ENCODE peak calls at places on chromosomes 12 and 14, in four cellular contexts. L is lower leg skin, J is HFFc6, U is AG09309. A is an unnamed sample.
A peak's percentile ranks its signal among the peaks of the same experiment; 100 is the strongest.

GRCh38 chr14:26775765-26776577 is 178.1 kb upstream of the NOVA1 start:
- DNase-seq in U (no peak), L (no peak), J (no peak), A (no peak)

GRCh38 chr14:52399886-52400599 is 85.9 kb downstream of the PTGER2 start:
- DNase-seq in U (no peak), J (no peak), L (no peak), A (no peak)

GRCh38 chr14:75298187-75298985 is 19.8 kb downstream of the FOS start:
- DNase-seq in J (no peak), L (peak; percentile 88), U (no peak), A (peak; percentile 75)

GRCh38 chr14:35991356-35991755 is 165.2 kb downstream of the BRMS1L start:
- DNase-seq in J (no peak), U (no peak), L (no peak), A (no peak)

GRCh38 chr12:94898388-94898787 is 105.1 kb downstream of the NDUFA12 start:
- DNase-seq in J (no peak), L (no peak), U (no peak), A (no peak)

GRCh38 chr12:103725398-103725797 is 115.6 kb downstream of the NT5DC3 start:
- DNase-seq in J (no peak), L (no peak), U (no peak), A (no peak)

GRCh38 chr14:63770187-63770807 is 42.4 kb upstream of the SGPP1 start:
- DNase-seq in U (peak; percentile 50), J (peak; percentile 57), L (no peak), A (no peak)

GRCh38 chr14:74619672-74620131 is 7.7 kb upstream of the LTBP2 start:
- DNase-seq in J (peak; percentile 99), L (peak; percentile 72), U (peak; percentile 94), A (no peak)

GRCh38 chr12:122834921-122835692 is at the start of gene HIP1R:
- DNase-seq in L (peak; percentile 21), U (no peak), J (no peak), A (peak; percentile 41)

GRCh38 chr12:3662516-3662915 is 90.4 kb downstream of the CRACR2A start:
- DNase-seq in U (no peak), L (no peak), J (no peak), A (no peak)

GRCh38 chr14:104383088-104383805 is 196.3 kb upstream of the C14orf180 start:
- DNase-seq in J (no peak), L (no peak), U (no peak), A (peak; percentile 39)

GRCh38 chr14:100975668-100976067 is 72.1 kb upstream of the RTL1 start:
- DNase-seq in J (peak; percentile 41), L (no peak), U (no peak), A (no peak)

GRCh38 chr12:14326699-14327098 is 38.8 kb upstream of the ATF7IP start:
- DNase-seq in L (no peak), J (peak; percentile 71), U (peak; percentile 33), A (no peak)

GRCh38 chr12:66964629-66965028 is 285.8 kb upstream of the GRIP1 start:
- DNase-seq in U (no peak), J (no peak), L (no peak), A (no peak)

GRCh38 chr14:67486890-67487289 is 1.6 kb downstream of the TMEM229B start:
- DNase-seq in J (no peak), U (no peak), L (no peak), A (no peak)

GRCh38 chr14:105093426-105094192 is 28.4 kb upstream of the GPR132 start:
- DNase-seq in J (peak; percentile 67), L (no peak), U (no peak), A (no peak)

GRCh38 chr12:132827763-132828703 is 636 bp downstream of the GOLGA3 start:
- DNase-seq in U (peak; percentile 38), J (peak; percentile 32), L (peak; percentile 40), A (peak; percentile 53)

GRCh38 chr12:93922583-93923006 is 225.8 kb upstream of the PLXNC1 start:
- DNase-seq in J (no peak), L (no peak), U (no peak), A (no peak)

GRCh38 chr14:91291786-91292405 is 47.4 kb upstream of the GPR68 start:
- DNase-seq in J (no peak), L (no peak), U (no peak), A (no peak)

GRCh38 chr12:26134540-26134939 is 9.7 kb upstream of the BHLHE41 start:
- DNase-seq in U (no peak), J (no peak), L (no peak), A (no peak)

GRCh38 chr12:123937707-123938600 is 34.7 kb downstream of the CCDC92 start:
- DNase-seq in U (no peak), L (no peak), J (no peak), A (no peak)

GRCh38 chr12:51318846-51319570 is 5.0 kb downstream of the BIN2 start:
- DNase-seq in U (no peak), J (no peak), L (no peak), A (no peak)

GRCh38 chr14:85308531-85309300 is 221.2 kb upstream of the FLRT2 start:
- DNase-seq in J (no peak), U (no peak), L (no peak), A (no peak)

GRCh38 chr14:87148655-87149054 is 844.3 kb downstream of the GALC start:
- DNase-seq in U (no peak), L (no peak), J (no peak), A (no peak)

GRCh38 chr12:104387190-104387589 is 69.6 kb upstream of the CHST11 start:
- DNase-seq in U (no peak), J (no peak), L (no peak), A (no peak)

GRCh38 chr14:89452281-89452680 is 35.2 kb upstream of the FOXN3 start:
- DNase-seq in L (no peak), U (no peak), J (no peak), A (no peak)

GRCh38 chr14:100770046-100770445 is 43.4 kb downstream of the DLK1 start:
- DNase-seq in L (no peak), U (no peak), J (no peak), A (no peak)

GRCh38 chr12:112216223-112216622 is 90.9 kb downstream of the TRAFD1 start:
- DNase-seq in L (no peak), U (no peak), J (no peak), A (no peak)

GRCh38 chr14:28609228-28609828 is 157.3 kb upstream of the FOXG1 start:
- DNase-seq in J (peak; percentile 13), L (no peak), U (no peak), A (no peak)

GRCh38 chr14:32711103-32711680 is 227.5 kb upstream of the NPAS3 start:
- DNase-seq in J (peak; percentile 46), U (no peak), L (peak; percentile 22), A (no peak)

GRCh38 chr14:100824156-100824555 is 1.8 kb upstream of the MEG3 start:
- DNase-seq in J (no peak), L (no peak), U (no peak), A (no peak)

GRCh38 chr12:109461846-109462766 is 15.0 kb downstream of the KCTD10 start:
- DNase-seq in J (peak; percentile 90), L (peak; percentile 87), U (peak; percentile 97), A (no peak)

GRCh38 chr12:65123435-65124063 is 2.4 kb upstream of the WIF1 start:
- DNase-seq in J (peak; percentile 22), L (no peak), U (no peak), A (no peak)

DNA sequence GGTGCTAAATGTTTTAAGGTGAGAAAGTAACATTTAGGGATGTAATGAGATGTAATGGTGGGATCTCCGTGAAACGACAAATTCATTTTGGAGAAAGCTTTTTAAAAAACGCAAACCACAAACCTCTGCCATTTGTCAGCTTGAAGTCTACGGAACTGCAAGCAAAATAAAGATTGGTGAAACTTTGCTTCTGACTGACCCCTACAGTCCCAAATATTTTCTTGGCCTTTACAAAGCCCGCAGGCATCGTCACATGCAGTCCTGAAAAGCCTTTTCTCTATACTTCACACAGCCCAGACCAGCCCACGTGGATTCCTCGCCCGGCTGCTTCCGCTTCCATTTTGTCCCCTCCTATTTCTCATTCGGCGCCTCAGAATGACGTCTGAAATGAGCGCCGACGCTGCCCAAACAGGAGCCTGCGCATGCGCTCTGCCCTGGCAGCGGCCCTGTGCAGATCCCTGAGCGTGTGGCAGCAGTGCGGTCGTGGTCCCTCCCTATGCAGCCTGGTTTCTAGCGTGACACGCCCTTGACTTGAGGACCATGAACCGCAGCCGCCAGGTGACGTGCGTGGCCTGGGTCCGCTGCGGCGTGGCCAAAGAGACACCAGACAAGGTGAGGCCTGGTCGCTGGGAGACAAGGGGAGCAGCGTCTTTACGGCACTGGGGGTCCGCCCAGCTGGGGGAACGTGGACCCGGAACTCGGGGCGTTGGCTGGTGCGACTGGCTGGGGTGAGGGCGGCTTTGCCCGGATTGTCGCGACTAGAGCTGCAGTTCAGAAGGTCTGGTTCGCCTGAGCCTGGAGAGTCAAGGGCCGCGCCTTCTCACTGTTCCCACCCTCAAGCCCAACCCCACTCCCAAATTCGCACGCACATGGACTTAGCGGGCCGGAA is at the start of gene PWP1:
- DNase-seq in L (peak; percentile 91), J (peak; percentile 92), U (peak; percentile 77), A (peak; percentile 94)
- TF ChIP-seq CTCF in L (no peak), J (no peak), U (no peak), A (no peak)

DNA sequence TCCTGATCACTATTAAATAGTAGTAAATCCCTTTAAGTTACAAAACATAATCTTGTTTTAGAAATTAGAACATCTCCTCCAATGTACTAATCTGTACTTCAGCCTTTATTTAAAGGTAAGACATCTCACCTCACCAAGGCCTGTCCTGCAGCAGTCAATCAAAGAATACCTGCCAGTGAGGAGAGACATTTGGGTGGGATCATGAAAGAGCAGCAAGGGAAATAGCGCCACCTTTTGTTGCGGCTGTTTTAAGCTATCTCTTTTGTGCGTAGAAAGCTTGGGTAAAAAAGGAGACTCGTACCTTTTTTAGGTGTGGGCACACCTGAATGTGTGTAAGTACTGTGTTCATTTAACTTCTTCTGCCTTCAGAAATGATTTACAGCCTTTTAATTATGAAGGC is 117.8 kb upstream of the TMTC1 start:
- DNase-seq in L (no peak), U (no peak), J (no peak), A (no peak)
- TF ChIP-seq CTCF in L (no peak), U (no peak), J (no peak), A (no peak)

GRCh38 chr12:20624718-20625117 is 70.4 kb upstream of the SLCO1C1 start:
- DNase-seq in L (no peak), J (peak; percentile 9), U (no peak), A (no peak)
- TF ChIP-seq CTCF in L (no peak), J (peak; percentile 76), U (peak; percentile 41), A (no peak)

GRCh38 chr12:62259993-62260732 is at the start of gene USP15:
- DNase-seq in U (peak; percentile 91), L (peak; percentile 94), J (peak; percentile 97), A (peak; percentile 96)
- TF ChIP-seq CTCF in U (peak; percentile 88), L (no peak), J (peak; percentile 83), A (peak; percentile 70)

GRCh38 chr14:59631237-59631636 is 54.6 kb upstream of the CCDC175 start:
- DNase-seq in L (no peak), U (no peak), J (no peak), A (no peak)
- TF ChIP-seq CTCF in L (no peak), U (peak; percentile 7), J (peak; percentile 43), A (peak; percentile 48)

GRCh38 chr12:127528576-127528975 is 738.4 kb upstream of the TMEM132C start:
- DNase-seq in L (no peak), J (no peak), U (no peak), A (no peak)

GRCh38 chr12:127531561-127531960 is 735.4 kb upstream of the TMEM132C start:
- DNase-seq in J (no peak), L (no peak), U (no peak), A (no peak)

GRCh38 chr12:127526925-127527324 is 740.0 kb upstream of the TMEM132C start:
- DNase-seq in U (no peak), L (no peak), J (no peak), A (no peak)
- TF ChIP-seq CTCF in U (no peak), L (no peak), J (peak; percentile 60), A (no peak)

GRCh38 chr14:94654071-94654974 is 42.1 kb downstream of the SERPINA3 start:
- DNase-seq in L (no peak), U (no peak), J (no peak), A (no peak)
- TF ChIP-seq CTCF in L (no peak), U (no peak), J (no peak), A (no peak)

A was measured in CD14-positive monocyte.